ENCODE peak calls at places on chromosomes 1 and 21, in four cellular contexts. U is breast epithelium, Q is IMR-90, B is AG04450. W is an unnamed sample.

GRCh38 chr1:30893776-30894507 is 14.6 kb downstream of the SDC3 start:
- DNase-seq in U (no peak), Q (no peak), B (no peak), W (no peak)

GRCh38 chr1:59769412-59770095 is 45.2 kb upstream of the HOOK1 start:
- DNase-seq in U (no peak), Q (no peak), B (no peak), W (no peak)

GRCh38 chr1:54324750-54325704 is 81.2 kb downstream of the SSBP3 start:
- DNase-seq in U (no peak), Q (peak), B (no peak), W (no peak)

GRCh38 chr1:14304381-14304865 is 294.1 kb upstream of the KAZN start:
- DNase-seq in U (no peak), Q (peak), B (no peak), W (no peak)

GRCh38 chr1:32112800-32113375 is 5.0 kb downstream of the KPNA6 start:
- DNase-seq in U (no peak), Q (no peak), B (no peak), W (no peak)

GRCh38 chr1:241706967-241707366 is 54.9 kb downstream of the WDR64 start:
- DNase-seq in U (no peak), Q (no peak), B (no peak), W (no peak)

GRCh38 chr1:53792751-53793150 is 45.3 kb downstream of the NDC1 start:
- DNase-seq in U (no peak), Q (no peak), B (no peak), W (peak)

GRCh38 chr21:41506526-41507520 is 1.1 kb downstream of the TMPRSS2 start:
- DNase-seq in U (peak), Q (no peak), B (no peak), W (no peak)

GRCh38 chr1:109040627-109041613 is 982 bp downstream of the WDR47 start:
- DNase-seq in U (no peak), Q (no peak), B (no peak), W (no peak)

GRCh38 chr21:46108827-46109226 is 10.9 kb downstream of the COL6A2 start:
- DNase-seq in U (peak), Q (no peak), B (no peak), W (no peak)

GRCh38 chr1:155473422-155473821 is 89.2 kb downstream of the ASH1L start:
- DNase-seq in U (no peak), Q (no peak), B (no peak), W (no peak)

GRCh38 chr1:162107911-162108310 is 38.4 kb downstream of the NOS1AP start:
- DNase-seq in U (no peak), Q (no peak), B (no peak), W (no peak)

GRCh38 chr21:42456457-42456856 is 39.6 kb downstream of the RSPH1 start:
- DNase-seq in U (no peak), Q (no peak), B (no peak), W (no peak)

GRCh38 chr1:93613895-93614294 is 67.7 kb downstream of the BCAR3 start:
- DNase-seq in U (no peak), Q (peak), B (no peak), W (no peak)

GRCh38 chr1:101820080-101820479 is 176.6 kb downstream of the OLFM3 start:
- DNase-seq in U (no peak), Q (peak), B (no peak), W (peak)

GRCh38 chr1:28123461-28123961 is 35.1 kb upstream of the EYA3 start:
- DNase-seq in U (no peak), Q (peak), B (no peak), W (no peak)

GRCh38 chr1:222749927-222750326 is 12.9 kb downstream of the FAM177B start:
- DNase-seq in U (no peak), Q (no peak), B (no peak), W (no peak)

GRCh38 chr1:192826791-192827477 is 18.1 kb downstream of the RGS2 start:
- DNase-seq in U (no peak), Q (no peak), B (no peak), W (no peak)

GRCh38 chr1:116878804-116879477 is 30.8 kb upstream of the PTGFRN start:
- DNase-seq in U (peak), Q (peak), B (no peak), W (no peak)

GRCh38 chr21:15742694-15743093 is 12.9 kb downstream of the USP25 start:
- DNase-seq in U (no peak), Q (no peak), B (no peak), W (no peak)

GRCh38 chr1:35930593-35931423 is at the start of gene AGO3:
- DNase-seq in U (peak), Q (peak), B (peak), W (peak)

GRCh38 chr1:21311016-21311415 is 20.8 kb upstream of the ECE1 start:
- DNase-seq in U (no peak), Q (no peak), B (no peak), W (no peak)

GRCh38 chr1:22039594-22040347 is 12.7 kb upstream of the CDC42 start:
- DNase-seq in U (no peak), Q (peak), B (no peak), W (no peak)

GRCh38 chr21:35239811-35240219 is 190.7 kb upstream of the RUNX1 start:
- DNase-seq in U (no peak), Q (no peak), B (no peak), W (no peak)

GRCh38 chr1:1877852-1878436 is 12.9 kb downstream of the GNB1 start:
- DNase-seq in U (no peak), Q (no peak), B (no peak), W (no peak)

GRCh38 chr1:1875932-1876331 is 15.0 kb downstream of the GNB1 start:
- DNase-seq in U (no peak), Q (no peak), B (no peak), W (no peak)

GRCh38 chr1:1874901-1875300 is 16.0 kb downstream of the GNB1 start:
- DNase-seq in U (no peak), Q (no peak), B (no peak), W (no peak)

GRCh38 chr1:1873186-1873585 is 17.7 kb downstream of the GNB1 start:
- DNase-seq in U (no peak), Q (no peak), B (no peak), W (peak)

GRCh38 chr1:1876335-1876935 is 14.5 kb downstream of the GNB1 start:
- DNase-seq in U (no peak), Q (peak), B (no peak), W (no peak)
- H3K4me3 ChIP-seq in U (no peak), Q (no peak), B (no peak), W (no peak)

GRCh38 chr1:175278729-175279128 is 86.2 kb upstream of the KIAA0040 start:
- DNase-seq in U (no peak), Q (no peak), B (no peak), W (no peak)
- TF ChIP-seq CTCF in U (no peak), Q (no peak), B (no peak), W (no peak)

DNA sequence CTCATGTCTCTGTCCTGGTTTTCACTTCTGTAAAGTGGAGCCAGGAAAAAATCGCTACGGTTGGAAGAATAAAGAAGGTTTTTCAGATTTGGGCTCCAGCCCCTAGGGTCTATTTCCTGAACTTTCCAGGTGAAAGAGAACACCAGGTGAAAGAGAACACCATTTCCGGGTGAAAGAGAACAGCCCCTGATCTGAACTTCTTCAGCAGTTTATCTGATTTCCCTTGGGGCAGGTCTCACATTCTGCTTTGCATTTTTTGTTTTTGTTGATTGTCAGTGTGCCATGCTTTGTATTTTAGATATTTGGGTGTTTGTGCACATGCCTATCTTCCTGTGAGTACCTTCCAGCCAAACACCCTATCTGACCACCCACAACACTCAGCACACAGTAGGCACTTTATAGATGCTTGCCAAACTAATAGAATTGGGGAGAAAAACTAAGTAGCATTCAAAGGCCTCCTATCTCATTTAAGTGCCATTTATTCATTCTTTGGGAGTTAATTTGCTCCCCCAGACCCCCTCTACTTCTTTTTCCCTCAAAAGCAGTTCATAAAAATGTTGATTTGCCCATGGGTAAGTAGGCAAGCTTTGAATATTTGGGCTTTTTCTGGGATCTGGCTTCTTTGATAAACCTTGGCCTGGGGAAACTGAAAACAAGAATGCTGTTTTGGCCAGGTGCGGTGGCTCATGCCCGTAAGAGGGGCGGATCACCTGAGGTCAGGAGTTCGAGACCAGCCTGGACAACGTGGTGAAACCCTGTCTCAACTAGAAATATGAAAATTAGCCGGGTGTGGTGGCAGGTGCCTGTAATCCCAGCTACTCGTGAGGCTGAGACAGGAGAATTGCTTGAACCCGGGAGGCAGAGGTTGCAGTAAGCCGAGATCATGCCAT is 2.2 kb downstream of the NAV1 start:
- DNase-seq in U (no peak), Q (no peak), B (no peak), W (no peak)
- H3K4me3 ChIP-seq in U (peak), Q (peak), B (peak), W (no peak)

GRCh38 chr1:157671895-157672294 is 28.7 kb downstream of the FCRL3 start:
- DNase-seq in U (no peak), Q (no peak), B (no peak), W (no peak)
- TF ChIP-seq CTCF in U (no peak), Q (no peak), B (no peak), W (no peak)

DNA sequence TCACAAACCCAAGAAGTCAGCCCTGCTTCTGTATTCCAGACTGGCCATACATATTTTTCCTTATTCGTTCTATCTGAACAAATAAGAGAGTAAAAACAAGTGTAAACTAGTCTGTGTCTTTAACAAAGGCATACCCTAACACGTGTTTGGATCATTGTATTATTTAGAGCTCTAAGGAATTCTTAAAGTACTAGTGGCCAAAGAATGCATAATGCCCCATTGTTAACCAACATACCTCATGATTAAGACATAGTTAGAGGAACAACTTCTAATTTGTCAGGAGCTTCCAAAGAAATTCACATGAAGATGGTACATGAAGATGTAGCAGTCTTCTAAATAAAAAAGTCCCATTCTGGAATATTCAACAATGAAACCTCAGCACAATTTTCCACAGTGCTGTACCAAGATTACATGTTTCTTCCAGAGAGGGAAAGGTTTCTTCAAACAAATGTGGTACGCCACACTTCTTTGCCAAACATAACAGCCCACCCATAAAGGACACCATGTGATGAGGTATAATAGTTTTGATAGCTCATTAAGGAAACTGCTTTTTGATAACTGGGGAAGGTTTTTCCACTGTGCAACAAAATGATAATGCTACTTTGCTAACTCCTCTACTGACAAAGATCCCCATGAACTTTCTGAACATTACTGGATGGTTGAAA is 5.0 kb downstream of the PALMD start:
- DNase-seq in U (no peak), Q (no peak), B (no peak), W (no peak)
- H3K4me3 ChIP-seq in U (no peak), Q (no peak), B (no peak), W (no peak)

GRCh38 chr1:220371324-220371723 is 99.1 kb upstream of the RAB3GAP2 start:
- DNase-seq in U (no peak), Q (no peak), B (no peak), W (no peak)
- TF ChIP-seq CTCF in U (no peak), Q (no peak), B (no peak), W (peak)